ENCODE peak calls at places on chromosomes 4 and X, in four cellular contexts. A is ACHN, T is progenitor cell of endocrine pancreas, N is T-helper 2 cell. S is an unnamed sample.

GRCh38 chr4:185534850-185535761 is at the start of gene PDLIM3:
- DNase-seq in A (peak; percentile 4), T (peak; percentile 55), N (no peak), S (peak; percentile 27)

GRCh38 chrX:17377795-17378194 is 2.8 kb downstream of the NHS start:
- DNase-seq in A (peak; percentile 6), T (no peak), N (peak; percentile 52), S (no peak)

GRCh38 chr4:8197521-8197920 is 1.6 kb upstream of the SH3TC1 start:
- DNase-seq in A (no peak), T (no peak), N (no peak), S (no peak)

GRCh38 chr4:179751669-179752068 is 2309.4 kb upstream of the AGA start:
- DNase-seq in A (no peak), T (no peak), N (no peak), S (no peak)

GRCh38 chrX:37912286-37912685 is 64.9 kb upstream of the DYNLT3 start:
- DNase-seq in A (no peak), T (no peak), N (no peak), S (no peak)

GRCh38 chr4:8613421-8614364 is 21.1 kb downstream of the CPZ start:
- DNase-seq in A (no peak), T (no peak), N (no peak), S (no peak)

GRCh38 chr4:61214680-61215079 is 14.6 kb downstream of the ADGRL3 start:
- DNase-seq in A (no peak), T (no peak), N (no peak), S (no peak)

GRCh38 chr4:147984065-147984777 is 252.3 kb downstream of the ARHGAP10 start:
- DNase-seq in A (peak; percentile 31), T (no peak), N (peak; percentile 50), S (peak; percentile 38)

GRCh38 chr4:81467672-81467964 is 4.1 kb downstream of the RASGEF1B start:
- DNase-seq in A (no peak), T (no peak), N (no peak), S (no peak)

GRCh38 chr4:6885953-6886557 is 23.6 kb upstream of the TBC1D14 start:
- DNase-seq in A (peak; percentile 54), T (no peak), N (peak; percentile 63), S (no peak)

GRCh38 chrX:132652871-132653270 is 164.0 kb upstream of the MBNL3 start:
- DNase-seq in A (no peak), T (no peak), N (no peak), S (no peak)

GRCh38 chr4:5750052-5750950 is 39.3 kb downstream of the EVC start:
- DNase-seq in A (no peak), T (no peak), N (no peak), S (no peak)

S was measured in HepG2.